ENCODE peak calls at places on chromosomes 5 and 9, in four cellular contexts. One of them, this sample, is unnamed.

GRCh38 chr5:41858890-41859289 is 11.3 kb downstream of the OXCT1 start:
- DNase-seq in NT2/D1: no peak
- DNase-seq in choroid plexus epithelial cell: no peak
- DNase-seq in dorsolateral prefrontal cortex: no peak
- DNase-seq in this sample: no peak

GRCh38 chr9:111186021-111186420 is 144.0 kb downstream of the OR2K2 start:
- DNase-seq in choroid plexus epithelial cell: no peak
- DNase-seq in dorsolateral prefrontal cortex: no peak
- DNase-seq in NT2/D1: no peak
- DNase-seq in this sample: no peak

GRCh38 chr5:13930721-13931246 is 13.7 kb downstream of the DNAH5 start:
- DNase-seq in NT2/D1: no peak
- DNase-seq in dorsolateral prefrontal cortex: peak
- DNase-seq in choroid plexus epithelial cell: no peak
- DNase-seq in this sample: no peak

GRCh38 chr5:143060018-143060417 is 289.8 kb downstream of the ARHGAP26 start:
- DNase-seq in dorsolateral prefrontal cortex: no peak
- DNase-seq in choroid plexus epithelial cell: no peak
- DNase-seq in NT2/D1: no peak
- DNase-seq in this sample: no peak

GRCh38 chr5:16502866-16503265 is 37.3 kb upstream of the ZNF622 start:
- DNase-seq in NT2/D1: no peak
- DNase-seq in dorsolateral prefrontal cortex: no peak
- DNase-seq in choroid plexus epithelial cell: peak
- DNase-seq in this sample: no peak

GRCh38 chr9:36748322-36748899 is 175.7 kb downstream of the MELK start:
- DNase-seq in choroid plexus epithelial cell: peak
- DNase-seq in dorsolateral prefrontal cortex: no peak
- DNase-seq in NT2/D1: peak
- DNase-seq in this sample: peak

GRCh38 chr5:147169399-147169798 is 65.4 kb upstream of the STK32A start:
- DNase-seq in NT2/D1: no peak
- DNase-seq in dorsolateral prefrontal cortex: no peak
- DNase-seq in choroid plexus epithelial cell: peak
- DNase-seq in this sample: no peak

GRCh38 chr5:24816206-24816605 is 171.4 kb upstream of the CDH10 start:
- DNase-seq in dorsolateral prefrontal cortex: peak
- DNase-seq in choroid plexus epithelial cell: no peak
- DNase-seq in NT2/D1: no peak
- DNase-seq in this sample: no peak

GRCh38 chr9:35593581-35593980 is 11.5 kb upstream of the TESK1 start:
- DNase-seq in choroid plexus epithelial cell: no peak
- DNase-seq in dorsolateral prefrontal cortex: no peak
- DNase-seq in NT2/D1: no peak
- DNase-seq in this sample: no peak

GRCh38 chr5:116598871-116599270 is 24.2 kb upstream of the SEMA6A start:
- DNase-seq in NT2/D1: no peak
- DNase-seq in choroid plexus epithelial cell: no peak
- DNase-seq in dorsolateral prefrontal cortex: no peak
- DNase-seq in this sample: no peak

GRCh38 chr5:181187500-181188213 is 17.3 kb downstream of the TRIM7 start:
- DNase-seq in dorsolateral prefrontal cortex: peak
- DNase-seq in choroid plexus epithelial cell: peak
- DNase-seq in NT2/D1: no peak
- DNase-seq in this sample: peak

GRCh38 chr5:27568811-27569210 is 530.4 kb upstream of the CDH9 start:
- DNase-seq in dorsolateral prefrontal cortex: no peak
- DNase-seq in choroid plexus epithelial cell: peak
- DNase-seq in NT2/D1: no peak
- DNase-seq in this sample: no peak

GRCh38 chr5:160486573-160486972 is 64.9 kb downstream of the PTTG1 start:
- DNase-seq in NT2/D1: no peak
- DNase-seq in choroid plexus epithelial cell: no peak
- DNase-seq in dorsolateral prefrontal cortex: no peak
- DNase-seq in this sample: no peak

GRCh38 chr9:69412741-69413150 is 87.7 kb downstream of the ENTREP1 start:
- DNase-seq in NT2/D1: peak
- DNase-seq in choroid plexus epithelial cell: peak
- DNase-seq in dorsolateral prefrontal cortex: peak
- DNase-seq in this sample: peak

GRCh38 chr5:149795360-149795759 is 65.2 kb downstream of the PPARGC1B start:
- DNase-seq in NT2/D1: no peak
- DNase-seq in dorsolateral prefrontal cortex: no peak
- DNase-seq in choroid plexus epithelial cell: no peak
- DNase-seq in this sample: no peak

GRCh38 chr5:123549256-123549904 is 37.4 kb downstream of the CSNK1G3 start:
- DNase-seq in dorsolateral prefrontal cortex: no peak
- DNase-seq in NT2/D1: no peak
- DNase-seq in choroid plexus epithelial cell: no peak
- DNase-seq in this sample: no peak

GRCh38 chr5:100792781-100793180 is 110.3 kb downstream of the ST8SIA4 start:
- DNase-seq in dorsolateral prefrontal cortex: no peak
- DNase-seq in NT2/D1: no peak
- DNase-seq in choroid plexus epithelial cell: peak
- DNase-seq in this sample: no peak

GRCh38 chr5:113380299-113381014 is 54.3 kb downstream of the TSSK1B start:
- DNase-seq in NT2/D1: no peak
- DNase-seq in dorsolateral prefrontal cortex: no peak
- DNase-seq in choroid plexus epithelial cell: no peak
- DNase-seq in this sample: no peak

GRCh38 chr5:16413461-16413860 is 52.1 kb downstream of the ZNF622 start:
- DNase-seq in NT2/D1: no peak
- DNase-seq in dorsolateral prefrontal cortex: no peak
- DNase-seq in choroid plexus epithelial cell: no peak
- DNase-seq in this sample: no peak

GRCh38 chr9:96567203-96567700 is 52.4 kb downstream of the CDC14B start:
- DNase-seq in choroid plexus epithelial cell: peak
- DNase-seq in dorsolateral prefrontal cortex: no peak
- DNase-seq in NT2/D1: no peak
- DNase-seq in this sample: no peak

GRCh38 chr9:113475992-113476391 is 12.5 kb downstream of the RGS3 start:
- DNase-seq in choroid plexus epithelial cell: no peak
- DNase-seq in dorsolateral prefrontal cortex: no peak
- DNase-seq in NT2/D1: no peak
- DNase-seq in this sample: no peak

GRCh38 chr9:99057665-99058625 is 47.0 kb upstream of the TGFBR1 start:
- DNase-seq in choroid plexus epithelial cell: peak
- DNase-seq in dorsolateral prefrontal cortex: no peak
- DNase-seq in NT2/D1: no peak
- DNase-seq in this sample: no peak

GRCh38 chr9:127921592-127922120 is 4.8 kb upstream of the ST6GALNAC4 start:
- DNase-seq in dorsolateral prefrontal cortex: peak
- DNase-seq in choroid plexus epithelial cell: peak
- DNase-seq in NT2/D1: no peak
- DNase-seq in this sample: peak

GRCh38 chr9:69647804-69648203 is 24.4 kb downstream of the APBA1 start:
- DNase-seq in dorsolateral prefrontal cortex: no peak
- DNase-seq in NT2/D1: no peak
- DNase-seq in choroid plexus epithelial cell: no peak
- DNase-seq in this sample: no peak

GRCh38 chr9:110016340-110016739 is 191.6 kb downstream of the C9orf152 start:
- DNase-seq in NT2/D1: no peak
- DNase-seq in choroid plexus epithelial cell: peak
- DNase-seq in dorsolateral prefrontal cortex: no peak
- DNase-seq in this sample: no peak

GRCh38 chr9:114302727-114303126 is 20.2 kb upstream of the ORM1 start:
- DNase-seq in dorsolateral prefrontal cortex: no peak
- DNase-seq in choroid plexus epithelial cell: no peak
- DNase-seq in NT2/D1: no peak
- DNase-seq in this sample: no peak

GRCh38 chr5:62779010-62779422 is 200.4 kb downstream of the LRRC70 start:
- DNase-seq in NT2/D1: peak
- DNase-seq in dorsolateral prefrontal cortex: no peak
- DNase-seq in choroid plexus epithelial cell: peak
- DNase-seq in this sample: no peak

GRCh38 chr9:2919347-2919746 is 75.5 kb upstream of the PUM3 start:
- DNase-seq in choroid plexus epithelial cell: peak
- DNase-seq in dorsolateral prefrontal cortex: no peak
- DNase-seq in NT2/D1: no peak
- DNase-seq in this sample: no peak

GRCh38 chr9:76818271-76818670 is 54.0 kb downstream of the PCA3 start:
- DNase-seq in NT2/D1: peak
- DNase-seq in dorsolateral prefrontal cortex: no peak
- DNase-seq in choroid plexus epithelial cell: peak
- DNase-seq in this sample: peak

GRCh38 chr5:73545403-73545779 is 20.0 kb downstream of the ANKRA2 start:
- DNase-seq in dorsolateral prefrontal cortex: no peak
- DNase-seq in choroid plexus epithelial cell: no peak
- DNase-seq in NT2/D1: no peak
- DNase-seq in this sample: no peak

GRCh38 chr9:35675732-35676392 is 2.1 kb downstream of the CA9 start:
- DNase-seq in dorsolateral prefrontal cortex: peak
- DNase-seq in choroid plexus epithelial cell: no peak
- DNase-seq in NT2/D1: peak
- DNase-seq in this sample: peak

GRCh38 chr5:38212307-38212706 is 46.1 kb upstream of the EGFLAM start:
- DNase-seq in NT2/D1: no peak
- DNase-seq in choroid plexus epithelial cell: no peak
- DNase-seq in dorsolateral prefrontal cortex: no peak
- DNase-seq in this sample: no peak

GRCh38 chr5:171493646-171494393 is 74.4 kb downstream of the FGF18 start:
- DNase-seq in NT2/D1: no peak
- DNase-seq in dorsolateral prefrontal cortex: no peak
- DNase-seq in choroid plexus epithelial cell: no peak
- DNase-seq in this sample: no peak

DNA sequence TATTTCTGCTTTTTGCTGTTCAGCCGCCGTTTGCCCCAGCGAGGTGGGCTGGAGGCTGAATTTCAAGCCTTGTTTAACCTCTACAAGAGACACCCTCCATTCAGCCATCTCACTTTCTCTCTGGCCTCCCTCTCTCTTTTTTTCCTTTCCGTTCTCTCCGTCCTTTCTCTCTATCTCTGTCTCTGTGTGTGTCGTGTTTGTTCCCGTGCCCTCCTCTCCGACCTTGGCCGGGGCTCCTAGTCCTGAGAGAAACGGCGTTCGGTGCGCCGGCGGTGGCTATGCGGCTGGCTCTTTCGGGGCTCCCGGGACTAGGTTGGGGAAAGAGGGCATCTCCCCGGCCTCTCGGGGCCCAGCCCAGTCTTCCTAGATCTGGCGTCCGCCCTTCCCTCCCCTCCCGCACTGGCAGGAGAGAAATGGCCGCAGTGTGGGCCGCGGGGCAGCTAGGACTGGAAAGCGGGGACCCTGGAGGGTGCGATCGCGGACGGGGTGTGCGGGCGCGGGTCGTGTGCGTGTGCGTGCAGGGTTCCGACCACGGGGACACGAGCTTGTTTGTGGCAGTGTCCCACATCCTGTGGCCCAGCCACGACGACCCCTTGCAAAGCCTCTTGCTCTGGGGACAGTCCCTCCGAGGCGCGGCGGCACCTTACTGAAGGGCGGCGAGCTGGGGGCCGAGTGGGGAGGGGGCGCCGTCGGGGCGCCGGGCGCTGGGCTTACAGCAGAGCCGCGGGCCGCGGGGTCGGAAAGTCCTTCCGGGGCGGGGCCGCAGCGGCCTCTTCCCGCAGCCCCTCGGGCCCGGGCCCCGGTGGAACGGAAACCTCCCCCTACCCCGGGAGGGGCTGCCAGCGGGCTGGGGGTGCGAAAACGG is 5.7 kb downstream of the LHX2 start:
- DNase-seq in NT2/D1: no peak
- DNase-seq in choroid plexus epithelial cell: no peak
- DNase-seq in dorsolateral prefrontal cortex: no peak
- DNase-seq in this sample: no peak
- H3K4me3 ChIP-seq in NT2/D1: peak
- H3K4me3 ChIP-seq in choroid plexus epithelial cell: no peak
- H3K4me3 ChIP-seq in dorsolateral prefrontal cortex: peak
- H3K4me3 ChIP-seq in this sample: peak

GRCh38 chr5:108655750-108656450 is 91.8 kb upstream of the FER start:
- DNase-seq in dorsolateral prefrontal cortex: no peak
- DNase-seq in NT2/D1: no peak
- DNase-seq in choroid plexus epithelial cell: peak
- DNase-seq in this sample: no peak

GRCh38 chr5:108661030-108661429 is 86.7 kb upstream of the FER start:
- DNase-seq in NT2/D1: no peak
- DNase-seq in dorsolateral prefrontal cortex: no peak
- DNase-seq in choroid plexus epithelial cell: no peak
- DNase-seq in this sample: no peak

GRCh38 chr5:108659531-108659930 is 88.2 kb upstream of the FER start:
- DNase-seq in dorsolateral prefrontal cortex: no peak
- DNase-seq in choroid plexus epithelial cell: no peak
- DNase-seq in NT2/D1: no peak
- DNase-seq in this sample: no peak

GRCh38 chr5:108661590-108662219 is 86.0 kb upstream of the FER start:
- DNase-seq in choroid plexus epithelial cell: peak
- DNase-seq in dorsolateral prefrontal cortex: no peak
- DNase-seq in NT2/D1: no peak
- DNase-seq in this sample: no peak
- H3K4me3 ChIP-seq in choroid plexus epithelial cell: no peak
- H3K4me3 ChIP-seq in dorsolateral prefrontal cortex: no peak
- H3K4me3 ChIP-seq in NT2/D1: no peak
- H3K4me3 ChIP-seq in this sample: no peak

GRCh38 chr9:133607381-133607780 is 1.8 kb downstream of the FAM163B start:
- DNase-seq in NT2/D1: no peak
- DNase-seq in dorsolateral prefrontal cortex: no peak
- DNase-seq in choroid plexus epithelial cell: no peak
- DNase-seq in this sample: no peak

GRCh38 chr9:133608382-133608781 is 807 bp downstream of the FAM163B start:
- DNase-seq in choroid plexus epithelial cell: no peak
- DNase-seq in NT2/D1: no peak
- DNase-seq in dorsolateral prefrontal cortex: no peak
- DNase-seq in this sample: no peak

GRCh38 chr9:133608881-133609280 is 308 bp downstream of the FAM163B start:
- DNase-seq in NT2/D1: no peak
- DNase-seq in choroid plexus epithelial cell: no peak
- DNase-seq in dorsolateral prefrontal cortex: no peak
- DNase-seq in this sample: no peak

GRCh38 chr9:133607976-133608375 is 1.2 kb downstream of the FAM163B start:
- DNase-seq in dorsolateral prefrontal cortex: peak
- DNase-seq in NT2/D1: no peak
- DNase-seq in choroid plexus epithelial cell: no peak
- DNase-seq in this sample: no peak

GRCh38 chr9:133609311-133610098 is at the start of gene FAM163B:
- DNase-seq in NT2/D1: peak
- DNase-seq in dorsolateral prefrontal cortex: peak
- DNase-seq in choroid plexus epithelial cell: peak
- DNase-seq in this sample: peak
- H3K4me3 ChIP-seq in NT2/D1: peak
- H3K4me3 ChIP-seq in dorsolateral prefrontal cortex: peak
- H3K4me3 ChIP-seq in choroid plexus epithelial cell: no peak
- H3K4me3 ChIP-seq in this sample: no peak

DNA sequence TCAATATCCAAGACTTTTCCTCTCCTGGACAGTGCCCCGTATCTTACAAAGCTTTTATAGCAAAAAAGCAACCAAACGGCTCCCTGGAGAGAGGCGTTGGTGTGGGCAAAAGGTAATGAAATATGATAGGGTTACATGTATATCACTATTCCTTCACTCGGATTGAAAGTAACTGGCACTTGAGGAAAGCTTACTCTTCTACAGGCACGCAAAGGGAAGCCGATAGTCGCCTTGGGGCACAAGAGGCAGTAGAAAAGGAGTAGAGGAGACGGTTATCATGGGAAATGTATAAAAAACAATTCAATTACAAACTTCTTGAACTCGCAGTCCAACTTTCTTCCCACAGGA is 1.1 kb downstream of the DIAPH1 start:
- DNase-seq in choroid plexus epithelial cell: no peak
- DNase-seq in dorsolateral prefrontal cortex: no peak
- DNase-seq in NT2/D1: no peak
- DNase-seq in this sample: no peak
- H3K4me3 ChIP-seq in choroid plexus epithelial cell: peak
- H3K4me3 ChIP-seq in dorsolateral prefrontal cortex: peak
- H3K4me3 ChIP-seq in NT2/D1: peak
- H3K4me3 ChIP-seq in this sample: peak